ENCODE peak calls at places on chromosomes 12 and 14, in six cellular contexts. O is NCI-H187 treated with DMSO at 0.1 percent for 48 hours, U is ovary, E is right lobe of liver, H is foreskin keratinocyte, V is non-pigmented ciliary epithelial cell. G is an unnamed sample.

GRCh38 chr12:66014818-66015217 is 115.7 kb downstream of the LLPH start:
- DNase-seq in E (no peak), V (no peak), O (no peak), H (peak; percentile 36), U (no peak), G (no peak)

GRCh38 chr14:74855945-74856344 is 20.0 kb downstream of the PROX2 start:
- DNase-seq in V (no peak), O (no peak), H (no peak), U (no peak), E (no peak), G (no peak)

GRCh38 chr12:59357811-59358210 is 238.0 kb upstream of the SLC16A7 start:
- DNase-seq in V (no peak), H (peak; percentile 34), O (no peak), E (no peak), U (no peak), G (no peak)

GRCh38 chr14:62657376-62657775 is 387.9 kb downstream of the KCNH5 start:
- DNase-seq in O (no peak), U (no peak), H (no peak), E (no peak), V (no peak), G (no peak)

GRCh38 chr12:111953455-111953854 is 59.5 kb downstream of the TMEM116 start:
- DNase-seq in V (no peak), H (no peak), O (no peak), E (no peak), U (no peak), G (no peak)

GRCh38 chr14:90645842-90646443 is 170.3 kb downstream of the TTC7B start:
- DNase-seq in V (peak; percentile 57), E (no peak), U (no peak), H (peak; percentile 54), O (no peak), G (no peak)

GRCh38 chr12:16564675-16565074 is 41.3 kb downstream of the LMO3 start:
- DNase-seq in H (no peak), E (no peak), U (no peak), O (no peak), V (no peak), G (no peak)

GRCh38 chr14:74593241-74593985 is 18.6 kb downstream of the LTBP2 start:
- DNase-seq in U (no peak), H (no peak), E (no peak), V (no peak), O (no peak), G (no peak)

GRCh38 chr12:122560138-122560537 is 33.1 kb downstream of the KNTC1 start:
- DNase-seq in U (no peak), V (no peak), E (no peak), O (no peak), H (no peak), G (no peak)

GRCh38 chr12:19620222-19620621 is 180.9 kb downstream of the AEBP2 start:
- DNase-seq in E (no peak), O (no peak), U (no peak), H (peak; percentile 71), V (no peak), G (no peak)

GRCh38 chr12:78951746-78952532 is 87.4 kb downstream of the SYT1 start:
- DNase-seq in V (no peak), O (peak; percentile 84), U (no peak), H (no peak), E (no peak), G (no peak)

GRCh38 chr12:79525357-79525756 is 165.4 kb downstream of the PAWR start:
- DNase-seq in H (no peak), O (no peak), E (no peak), V (no peak), U (no peak), G (no peak)

GRCh38 chr12:111761099-111761498 is 5.6 kb upstream of the ALDH2 start:
- DNase-seq in H (no peak), U (no peak), O (no peak), V (no peak), E (no peak), G (no peak)

GRCh38 chr12:59724011-59724703 is 128.3 kb downstream of the SLC16A7 start:
- DNase-seq in E (no peak), O (no peak), H (no peak), U (no peak), V (no peak), G (no peak)

GRCh38 chr12:6375269-6376078 is at the start of gene SCNN1A:
- DNase-seq in U (peak; percentile 54), H (no peak), V (no peak), O (peak; percentile 41), E (peak; percentile 70), G (no peak)

GRCh38 chr14:38127784-38128183 is 79.9 kb upstream of the SSTR1 start:
- DNase-seq in H (no peak), O (no peak), U (no peak), V (no peak), E (no peak), G (no peak)

GRCh38 chr12:110316861-110317260 is 35.8 kb downstream of the ATP2A2 start:
- DNase-seq in E (no peak), O (no peak), H (peak; percentile 49), U (no peak), V (peak; percentile 47), G (no peak)

GRCh38 chr12:81222841-81223595 is 145.1 kb downstream of the ACSS3 start:
- DNase-seq in H (no peak), E (no peak), U (no peak), V (no peak), O (no peak), G (no peak)

GRCh38 chr12:20946732-20947131 is 136.2 kb downstream of the SLCO1B3 start:
- DNase-seq in O (no peak), H (no peak), V (no peak), U (no peak), E (no peak), G (no peak)

GRCh38 chr14:68637106-68638021 is 155.5 kb downstream of the ZFP36L1 start:
- DNase-seq in O (no peak), E (no peak), U (no peak), V (no peak), H (no peak), G (no peak)

GRCh38 chr12:80648866-80649265 is 58.6 kb upstream of the MYF6 start:
- DNase-seq in V (peak; percentile 60), O (no peak), U (no peak), H (peak; percentile 56), E (no peak), G (no peak)

GRCh38 chr12:110338754-110339153 is 57.7 kb downstream of the ATP2A2 start:
- DNase-seq in E (no peak), V (no peak), U (no peak), O (no peak), H (no peak), G (no peak)

GRCh38 chr14:64196668-64197411 is 97.3 kb downstream of the ESR2 start:
- DNase-seq in E (no peak), U (peak; percentile 66), O (peak; percentile 63), H (no peak), V (no peak), G (no peak)

GRCh38 chr14:72479471-72479931 is 414.4 kb downstream of the DPF3 start:
- DNase-seq in U (no peak), O (no peak), V (no peak), H (no peak), E (no peak), G (no peak)

GRCh38 chr14:97539884-97540283 is 742.7 kb downstream of the VRK1 start:
- DNase-seq in V (no peak), H (no peak), U (no peak), E (no peak), O (no peak), G (no peak)

GRCh38 chr12:123546281-123546680 is 12.8 kb upstream of the RILPL1 start:
- DNase-seq in H (peak; percentile 63), E (no peak), V (no peak), U (no peak), O (no peak), G (no peak)

GRCh38 chr14:78227466-78228077 is 57.4 kb downstream of the NRXN3 start:
- DNase-seq in E (no peak), H (peak; percentile 83), O (peak; percentile 84), U (no peak), V (no peak), G (no peak)

GRCh38 chr12:54019924-54020586 is 8.2 kb upstream of the HOXC6 start:
- DNase-seq in E (no peak), H (no peak), V (no peak), O (no peak), U (peak; percentile 55), G (no peak)

GRCh38 chr14:60002819-60003492 is 83.0 kb downstream of the LRRC9 start:
- DNase-seq in V (no peak), H (no peak), E (peak; percentile 93), U (no peak), O (no peak), G (no peak)

G was measured in GM12891.